ENCODE peak calls at places on chromosome 11, in five cellular contexts. Q is cardiac muscle cell, X is ovary, E is astrocyte of the spinal cord, B is colonic mucosa. Z is an unnamed sample.

GRCh38 chr11:92667446-92668165 is 301.8 kb upstream of the MTNR1B start:
- DNase-seq in X (no peak), Q (no peak), E (no peak), B (no peak), Z (no peak)

GRCh38 chr11:124812876-124813275 is 12.7 kb upstream of the MSANTD2 start:
- DNase-seq in Q (no peak), X (no peak), E (no peak), B (no peak), Z (no peak)

GRCh38 chr11:112320668-112321067 is 60.0 kb upstream of the PLET1 start:
- DNase-seq in E (peak; percentile 90), B (peak; percentile 57), X (peak; percentile 73), Q (peak; percentile 50), Z (no peak)

GRCh38 chr11:35761887-35762286 is 99.3 kb downstream of the TRIM44 start:
- DNase-seq in Q (no peak), B (no peak), E (no peak), X (no peak), Z (no peak)

GRCh38 chr11:57458060-57458409 is 2.3 kb upstream of the RTN4RL2 start:
- DNase-seq in X (no peak), B (no peak), Q (no peak), E (no peak), Z (no peak)

GRCh38 chr11:63917685-63918523 is 940 bp upstream of the RCOR2 start:
- DNase-seq in Q (peak; percentile 89), E (peak; percentile 50), B (peak; percentile 90), X (peak; percentile 76), Z (peak; percentile 29)

GRCh38 chr11:118792642-118793124 is 1.7 kb upstream of the DDX6 start:
- DNase-seq in Q (peak; percentile 86), E (peak; percentile 92), B (peak; percentile 91), X (peak; percentile 43), Z (peak; percentile 96)

GRCh38 chr11:68009391-68010000 is 631 bp upstream of the ALDH3B1 start:
- DNase-seq in B (no peak), X (no peak), E (peak; percentile 66), Q (no peak), Z (peak; percentile 36)

GRCh38 chr11:26741036-26741435 is 19.2 kb upstream of the SLC5A12 start:
- DNase-seq in Q (no peak), B (no peak), X (no peak), E (peak; percentile 57), Z (no peak)

DNA sequence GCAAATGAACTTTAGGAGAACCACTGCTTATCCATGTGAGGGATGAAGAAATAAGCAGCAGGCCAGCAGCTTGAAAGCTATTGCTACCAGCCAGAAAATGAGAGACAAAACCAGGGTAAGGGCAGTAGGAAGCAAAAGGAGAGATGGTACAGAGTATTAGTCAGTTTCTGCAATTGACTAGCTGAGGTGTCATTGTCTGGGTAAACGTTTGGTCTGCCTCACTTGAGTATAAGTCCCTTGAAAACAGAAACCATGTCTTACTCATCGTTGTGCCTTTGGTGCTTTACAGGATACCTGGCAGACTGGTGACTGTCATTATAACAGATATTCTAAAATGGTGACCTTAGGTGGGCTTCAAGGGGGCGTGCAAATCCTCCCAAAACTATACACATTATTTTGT is 63.9 kb upstream of the USP47 start:
- DNase-seq in Q (no peak), B (no peak), X (no peak), E (no peak), Z (no peak)
- TF ChIP-seq CTCF in Q (no peak), B (no peak), X (no peak), E (no peak), Z (no peak)

GRCh38 chr11:75565221-75565814 is 3.3 kb downstream of the SERPINH1 start:
- DNase-seq in E (peak; percentile 68), B (no peak), X (peak; percentile 65), Q (no peak), Z (no peak)
- H3K4me3 ChIP-seq in E (peak overlapping the region; percentile 4), B (no peak overlapping the region), X (no peak overlapping the region), Q (no peak overlapping the region), Z (no peak overlapping the region)

GRCh38 chr11:133064152-133064877 is 468.0 kb downstream of the OPCML start:
- DNase-seq in Q (peak; percentile 90), B (no peak), X (no peak), E (peak; percentile 72), Z (no peak)
- TF ChIP-seq CTCF in Q (peak; percentile 71), B (peak; percentile 19), X (no peak), E (peak; percentile 70), Z (peak; percentile 31)

GRCh38 chr11:12028303-12028702 is 19.9 kb upstream of the DKK3 start:
- DNase-seq in E (no peak), Q (no peak), X (no peak), B (no peak), Z (no peak)

GRCh38 chr11:12029738-12030363 is 21.4 kb upstream of the DKK3 start:
- DNase-seq in B (no peak), Q (no peak), E (no peak), X (no peak), Z (no peak)

GRCh38 chr11:12027844-12028243 is 19.4 kb upstream of the DKK3 start:
- DNase-seq in X (no peak), B (no peak), Q (no peak), E (no peak), Z (no peak)

GRCh38 chr11:12026331-12027211 is 18.1 kb upstream of the DKK3 start:
- DNase-seq in Q (no peak), X (no peak), B (no peak), E (peak; percentile 41), Z (peak; percentile 69)

DNA sequence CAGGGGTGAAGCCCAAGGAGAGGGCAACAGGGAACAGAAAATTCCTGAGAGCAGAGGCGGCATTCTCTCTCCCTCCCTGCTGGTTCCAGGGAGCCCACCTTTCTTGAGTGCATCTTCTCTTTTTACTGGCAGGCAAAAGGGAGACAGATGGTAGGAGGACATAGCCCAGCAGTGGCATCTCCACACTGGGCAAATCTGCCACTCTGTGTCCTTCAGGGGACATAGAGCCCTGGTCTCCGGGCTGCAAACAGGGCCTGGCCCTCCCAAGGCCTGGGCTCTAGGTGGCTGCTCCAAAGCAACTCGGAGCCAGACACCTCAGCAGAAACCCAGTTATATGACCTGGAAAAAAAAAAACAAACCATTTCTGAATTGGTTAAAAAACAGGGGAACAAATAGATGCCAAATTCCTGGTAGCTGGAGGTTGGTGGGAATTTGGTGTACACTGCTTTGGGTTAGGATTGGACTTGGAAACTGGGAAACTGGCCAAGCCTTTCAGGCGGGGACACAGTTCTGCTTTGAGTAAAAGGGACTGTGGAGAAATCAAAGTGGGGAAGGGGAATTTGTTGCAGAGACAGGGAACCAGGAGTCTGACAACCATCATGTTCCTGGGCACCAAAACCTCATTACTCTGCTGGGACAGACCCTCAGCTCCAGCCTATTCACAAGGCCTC is 23.6 kb upstream of the DKK3 start:
- DNase-seq in B (no peak), X (no peak), Q (no peak), E (no peak), Z (no peak)
- H3K4me3 ChIP-seq in B (no peak overlapping the region), X (no peak overlapping the region), Q (no peak overlapping the region), E (no peak overlapping the region), Z (no peak overlapping the region)

GRCh38 chr11:4095509-4096230 is 1.1 kb downstream of the RRM1 start:
- DNase-seq in E (peak; percentile 42), B (no peak), Q (no peak), X (no peak), Z (peak; percentile 35)
- TF ChIP-seq CTCF in E (no peak), B (no peak), Q (no peak), X (no peak), Z (no peak)

GRCh38 chr11:59555601-59556114 is 44.3 kb downstream of the OR4D9 start:
- DNase-seq in Q (no peak), X (no peak), B (no peak), E (peak; percentile 38), Z (peak; percentile 32)

GRCh38 chr11:59559886-59560285 is 48.5 kb downstream of the OR4D9 start:
- DNase-seq in E (no peak), B (no peak), Q (peak; percentile 27), X (no peak), Z (no peak)

GRCh38 chr11:59557940-59558643 is 46.8 kb downstream of the OR4D9 start:
- DNase-seq in X (no peak), E (peak; percentile 18), B (no peak), Q (no peak), Z (no peak)

GRCh38 chr11:59556115-59556882 is 45.0 kb downstream of the OR4D9 start:
- DNase-seq in X (peak; percentile 56), E (peak; percentile 87), Q (peak; percentile 55), B (no peak), Z (peak; percentile 92)

DNA sequence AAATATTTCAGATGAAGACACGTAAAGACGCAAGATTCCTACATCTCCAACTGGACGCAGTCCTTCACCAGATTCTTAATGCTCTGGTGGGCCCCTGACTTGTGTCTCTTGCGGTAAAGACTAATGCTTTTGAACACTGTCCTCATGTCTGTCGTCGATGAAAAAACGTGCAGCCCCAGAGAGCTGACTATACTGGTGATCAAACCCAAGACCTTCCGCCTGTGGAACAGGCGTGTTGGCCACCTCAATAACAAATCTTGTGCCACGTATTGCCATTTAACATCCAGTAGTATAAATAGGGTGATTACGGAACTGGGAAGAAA is 45.5 kb downstream of the OR4D9 start:
- DNase-seq in X (no peak), B (no peak), Q (no peak), E (no peak), Z (peak; percentile 69)
- H3K4me3 ChIP-seq in X (no peak overlapping the region), B (no peak overlapping the region), Q (peak overlapping the region; percentile 27), E (peak overlapping the region; percentile 50), Z (peak overlapping the region; percentile 64)

GRCh38 chr11:114317738-114318137 is 21.5 kb downstream of the NNMT start:
- DNase-seq in B (peak; percentile 40), Q (peak; percentile 46), X (peak; percentile 50), E (peak; percentile 71), Z (no peak)
- TF ChIP-seq CTCF in B (no peak), Q (peak; percentile 62), X (no peak), E (peak; percentile 64), Z (no peak)